ENCODE peak calls at places on chromosomes 3 and 15, in seven cellular contexts. P, K, U, J, N, C and L are unnamed samples. For H3K36me3, the result is how much of the 10 kb centered on the place peaks cover.

GRCh38 chr3:173548261-173548660 is 150.7 kb downstream of the NLGN1 start:
- DNase-seq in U (no peak), K (no peak), N (no peak), C (no peak), J (no peak), P (no peak), L (no peak)

GRCh38 chr3:196326936-196327335 is 8.9 kb upstream of the DYNLT2B start:
- DNase-seq in J (no peak), C (no peak), U (no peak), P (no peak), N (no peak), K (no peak), L (no peak)

GRCh38 chr3:124297062-124297980 is 305.4 kb upstream of the ROPN1 start:
- DNase-seq in P (no peak), K (no peak), J (no peak), N (no peak), U (no peak), C (no peak), L (no peak)

GRCh38 chr3:15291589-15292541 is 40.5 kb downstream of the SH3BP5 start:
- DNase-seq in J (no peak), N (no peak), P (no peak), K (no peak), U (peak), C (no peak), L (peak)

GRCh38 chr15:66729339-66729951 is 27.4 kb downstream of the SMAD6 start:
- DNase-seq in N (no peak), C (no peak), P (no peak), K (no peak), J (no peak), U (peak), L (no peak)

GRCh38 chr3:143436231-143436930 is 316.8 kb downstream of the CHST2 start:
- DNase-seq in C (no peak), P (peak), K (no peak), U (peak), J (no peak), N (no peak), L (no peak)

GRCh38 chr3:24829632-24830229 is 335.1 kb upstream of the THRB start:
- DNase-seq in C (peak), J (peak), N (peak), U (no peak), K (no peak), P (no peak), L (peak)

GRCh38 chr3:172614340-172615274 is 91.4 kb upstream of the TNFSF10 start:
- DNase-seq in P (no peak), J (no peak), K (no peak), U (no peak), C (no peak), N (no peak), L (no peak)

GRCh38 chr15:99925661-99926461 is 192.6 kb upstream of the LYSMD4 start:
- DNase-seq in J (peak), K (peak), P (no peak), N (peak), C (peak), U (peak), L (peak)

GRCh38 chr3:65914740-65915366 is 123.9 kb downstream of the MAGI1 start:
- DNase-seq in C (no peak), P (no peak), N (no peak), U (no peak), J (no peak), K (no peak), L (no peak)

GRCh38 chr3:14769531-14770325 is 49.0 kb upstream of the FGD5 start:
- DNase-seq in N (peak), J (no peak), C (no peak), K (no peak), P (no peak), U (no peak), L (no peak)

GRCh38 chr3:71962561-71963240 is 177.8 kb upstream of the PROK2 start:
- DNase-seq in P (peak), N (no peak), C (no peak), J (no peak), K (no peak), U (peak), L (no peak)

GRCh38 chr3:121072128-121072527 is 164.1 kb downstream of the STXBP5L start:
- DNase-seq in J (no peak), C (no peak), N (no peak), K (peak), P (no peak), U (no peak), L (no peak)

GRCh38 chr15:85116494-85116893 is 134.8 kb downstream of the PDE8A start:
- DNase-seq in P (no peak), C (no peak), J (no peak), K (no peak), N (no peak), U (no peak), L (no peak)

GRCh38 chr3:158264894-158265293 is 155.0 kb downstream of the RSRC1 start:
- DNase-seq in N (no peak), J (no peak), P (no peak), C (peak), K (no peak), U (no peak), L (no peak)

GRCh38 chr3:49873623-49874022 is 3.9 kb upstream of the CAMKV start:
- DNase-seq in N (no peak), C (no peak), K (no peak), U (no peak), P (no peak), J (no peak), L (peak)

GRCh38 chr15:44101944-44102343 is 93.1 kb downstream of the FRMD5 start:
- DNase-seq in K (no peak), P (peak), J (peak), N (no peak), U (peak), C (no peak), L (no peak)

GRCh38 chr3:138492980-138493675 is 58.7 kb downstream of the ESYT3 start:
- DNase-seq in J (no peak), P (no peak), N (no peak), K (no peak), U (no peak), C (no peak), L (no peak)

GRCh38 chr15:48975713-48976419 is 12.1 kb upstream of the SHC4 start:
- DNase-seq in U (peak), P (peak), C (peak), N (peak), K (peak), J (peak), L (peak)

GRCh38 chr3:57691411-57692133 is 1.3 kb downstream of the DENND6A start:
- DNase-seq in J (no peak), K (no peak), P (peak), U (no peak), N (no peak), C (no peak), L (peak)

GRCh38 chr15:24848050-24848449 is 106.7 kb upstream of the SNRPN start:
- DNase-seq in C (peak), U (peak), P (peak), J (peak), N (no peak), K (peak), L (no peak)

GRCh38 chr3:7209098-7209497 is 348.2 kb downstream of the GRM7 start:
- DNase-seq in K (no peak), C (no peak), N (no peak), P (no peak), J (no peak), U (no peak), L (no peak)

GRCh38 chr3:149781216-149781615 is 11.1 kb downstream of the ANKUB1 start:
- DNase-seq in P (no peak), U (no peak), C (no peak), K (no peak), J (no peak), N (no peak), L (no peak)

GRCh38 chr3:27824312-27825200 is 102.4 kb upstream of the EOMES start:
- DNase-seq in K (no peak), U (no peak), J (no peak), N (no peak), C (no peak), P (no peak), L (no peak)

GRCh38 chr15:94596707-94597106 is 365.3 kb downstream of the MCTP2 start:
- DNase-seq in K (no peak), N (no peak), P (no peak), J (no peak), U (no peak), C (no peak), L (no peak)

GRCh38 chr3:136604961-136605360 is 147.2 kb downstream of the STAG1 start:
- DNase-seq in U (peak), C (no peak), J (no peak), N (no peak), K (no peak), P (peak), L (no peak)

GRCh38 chr3:185807455-185808068 is 17.3 kb downstream of the IGF2BP2 start:
- DNase-seq in C (no peak), K (no peak), U (peak), P (peak), N (no peak), J (no peak), L (no peak)

GRCh38 chr3:59935025-59935424 is 885.2 kb upstream of the CFAP20DC start:
- DNase-seq in N (no peak), K (no peak), P (no peak), C (no peak), U (no peak), J (no peak), L (no peak)

GRCh38 chr15:29040367-29040745 is 154.6 kb downstream of the APBA2 start:
- DNase-seq in C (no peak), P (peak), U (peak), J (no peak), N (peak), K (no peak), L (no peak)

GRCh38 chr3:10173926-10174435 is 9.3 kb downstream of the IRAK2 start:
- DNase-seq in N (peak), C (peak), K (peak), J (no peak), P (peak), U (peak), L (no peak)

GRCh38 chr3:18216996-18217395 is 208.1 kb downstream of the SATB1 start:
- DNase-seq in K (no peak), C (no peak), U (no peak), N (no peak), J (no peak), P (no peak), L (no peak)

GRCh38 chr15:41791970-41792637 is 17.8 kb downstream of the MAPKBP1 start:
- DNase-seq in N (no peak), J (no peak), C (no peak), U (no peak), K (no peak), P (no peak), L (no peak)

GRCh38 chr3:33578325-33579180 is 138.3 kb upstream of the UBP1 start:
- DNase-seq in U (peak), N (no peak), K (no peak), C (no peak), P (peak), J (no peak), L (peak)

GRCh38 chr3:33579843-33580242 is 138.2 kb downstream of the CLASP2 start:
- DNase-seq in U (no peak), K (no peak), C (no peak), N (no peak), J (peak), P (no peak), L (no peak)

GRCh38 chr3:33577173-33577572 is 137.0 kb upstream of the UBP1 start:
- DNase-seq in K (no peak), N (no peak), P (no peak), J (no peak), C (no peak), U (no peak), L (peak)

GRCh38 chr3:33577588-33577987 is 137.4 kb upstream of the UBP1 start:
- DNase-seq in P (no peak), N (no peak), J (no peak), K (no peak), U (no peak), C (no peak), L (no peak)

GRCh38 chr3:33579181-33579510 is 138.9 kb downstream of the CLASP2 start:
- DNase-seq in N (no peak), K (no peak), J (no peak), P (no peak), U (no peak), C (no peak), L (no peak)
- H3K27ac ChIP-seq in N (no peak), K (no peak), J (peak), P (no peak), U (peak), C (no peak), L (no peak)

GRCh38 chr15:57646057-57646456 is 54.4 kb downstream of the MYZAP start:
- DNase-seq in C (no peak), P (no peak), K (no peak), U (no peak), J (no peak), N (no peak), L (no peak)

GRCh38 chr15:57651445-57651844 is 55.1 kb upstream of the POLR2M start:
- DNase-seq in N (no peak), P (no peak), J (no peak), K (no peak), C (no peak), U (no peak), L (peak)

GRCh38 chr15:57649138-57649537 is 57.4 kb upstream of the POLR2M start:
- DNase-seq in K (no peak), N (no peak), U (peak), C (no peak), J (no peak), P (no peak), L (no peak)

GRCh38 chr15:57647071-57647790 is 55.5 kb downstream of the MYZAP start:
- DNase-seq in C (no peak), P (no peak), U (no peak), K (no peak), N (no peak), J (no peak), L (no peak)

DNA sequence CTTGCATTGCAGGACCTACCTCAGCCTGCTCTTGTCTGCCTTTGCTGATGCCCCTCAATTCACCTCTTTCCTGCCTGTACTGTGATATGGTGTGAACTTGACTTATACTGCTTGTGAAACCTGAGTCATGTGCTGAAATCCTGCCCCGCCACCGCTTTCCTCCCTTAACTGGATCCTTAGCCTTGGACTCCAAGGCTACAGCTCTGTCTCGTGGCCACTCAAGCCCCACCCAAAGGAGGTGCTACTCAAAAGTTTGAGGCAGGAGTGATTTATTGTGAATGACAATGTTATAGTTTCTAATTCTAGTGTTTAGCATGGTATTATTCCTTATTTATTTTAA is 56.1 kb downstream of the MYZAP start:
- DNase-seq in K (no peak), P (peak), J (peak), C (peak), U (peak), N (no peak), L (peak)
- H3K36me3 ChIP-seq in K (under half), P (under half), J (under half), C (under half), U (under half), N (under half), L (under half)

GRCh38 chr15:80095959-80096358 is 36.5 kb downstream of the ZFAND6 start:
- DNase-seq in U (no peak), N (no peak), K (no peak), P (no peak), J (no peak), C (no peak), L (no peak)
- H3K27ac ChIP-seq in U (no peak), N (no peak), K (no peak), P (no peak), J (no peak), C (no peak), L (no peak)

GRCh38 chr3:194447161-194447560 is 39.6 kb downstream of the ATP13A3 start:
- DNase-seq in C (no peak), K (no peak), J (no peak), P (no peak), N (no peak), U (no peak), L (peak)

GRCh38 chr3:194446754-194447153 is 40.0 kb downstream of the ATP13A3 start:
- DNase-seq in U (no peak), P (no peak), K (no peak), J (no peak), C (no peak), N (no peak), L (no peak)

GRCh38 chr3:194446172-194446571 is 40.6 kb downstream of the ATP13A3 start:
- DNase-seq in N (no peak), K (no peak), C (no peak), P (no peak), J (no peak), U (no peak), L (no peak)

GRCh38 chr3:194449913-194450312 is 36.9 kb downstream of the ATP13A3 start:
- DNase-seq in U (no peak), P (no peak), K (no peak), C (no peak), N (no peak), J (no peak), L (no peak)

DNA sequence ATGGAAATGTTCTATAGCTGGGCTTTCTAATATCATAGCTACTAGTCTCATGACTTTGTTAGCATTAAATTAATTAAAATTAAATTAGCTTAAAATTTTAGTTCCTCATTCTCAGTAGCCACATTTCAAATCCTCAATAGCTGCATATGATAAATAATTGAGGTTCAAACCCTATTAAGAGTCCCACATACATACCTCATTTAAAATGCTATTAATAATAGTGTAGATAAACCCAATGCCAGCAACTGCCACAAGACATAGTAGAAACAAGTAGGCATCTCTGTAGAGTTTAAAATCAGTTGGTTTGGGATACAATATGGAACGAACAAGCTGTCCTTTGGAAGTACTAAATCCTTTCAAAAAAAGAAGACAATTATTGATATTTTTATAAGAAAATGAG is 39.1 kb downstream of the ATP13A3 start:
- DNase-seq in N (no peak), K (no peak), U (no peak), P (no peak), C (no peak), J (no peak), L (no peak)
- H3K36me3 ChIP-seq in N (half or more), K (half or more), U (half or more), P (under half), C (half or more), J (half or more), L (under half)

DNA sequence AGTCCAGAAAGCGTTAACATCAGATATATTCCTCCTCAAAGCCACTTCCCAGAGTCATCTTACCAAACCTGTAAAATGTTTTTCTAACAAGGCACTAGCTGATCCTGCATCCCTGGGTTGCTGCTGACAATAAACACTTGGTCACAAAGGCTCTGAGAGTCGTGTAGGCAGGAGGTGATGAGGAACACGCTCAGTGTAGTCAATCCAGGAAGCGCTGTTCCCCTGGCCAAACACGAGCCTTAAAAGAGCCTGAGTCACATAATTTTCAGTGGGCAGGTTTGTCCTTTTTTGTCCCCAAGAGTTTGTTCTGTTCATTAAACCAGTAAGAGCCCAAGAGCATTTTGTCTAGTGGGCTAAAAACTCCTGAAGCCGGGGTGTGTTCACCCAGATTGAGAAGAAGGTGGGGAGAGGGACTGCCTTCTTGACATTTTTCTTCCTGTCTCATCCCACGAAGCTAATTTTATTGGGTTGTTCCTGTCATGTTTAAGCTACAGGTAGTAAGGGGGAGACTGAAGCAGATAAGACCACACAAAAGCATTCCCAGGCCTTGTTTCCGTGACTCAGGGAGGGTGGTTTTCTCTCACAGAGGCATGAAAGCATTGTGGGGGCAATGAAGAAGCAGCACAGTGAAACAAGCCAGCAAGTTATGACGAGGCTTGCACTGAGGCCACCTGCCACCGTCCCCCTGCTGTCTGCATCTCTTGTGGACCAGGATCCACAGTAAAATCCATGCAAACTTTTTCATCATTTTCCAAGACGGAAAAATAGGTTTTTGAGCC is 73.7 kb downstream of the FOXB1 start:
- DNase-seq in P (no peak), K (no peak), C (no peak), N (no peak), U (no peak), J (no peak), L (no peak)
- H3K27ac ChIP-seq in P (no peak), K (no peak), C (no peak), N (no peak), U (no peak), J (no peak), L (no peak)

DNA sequence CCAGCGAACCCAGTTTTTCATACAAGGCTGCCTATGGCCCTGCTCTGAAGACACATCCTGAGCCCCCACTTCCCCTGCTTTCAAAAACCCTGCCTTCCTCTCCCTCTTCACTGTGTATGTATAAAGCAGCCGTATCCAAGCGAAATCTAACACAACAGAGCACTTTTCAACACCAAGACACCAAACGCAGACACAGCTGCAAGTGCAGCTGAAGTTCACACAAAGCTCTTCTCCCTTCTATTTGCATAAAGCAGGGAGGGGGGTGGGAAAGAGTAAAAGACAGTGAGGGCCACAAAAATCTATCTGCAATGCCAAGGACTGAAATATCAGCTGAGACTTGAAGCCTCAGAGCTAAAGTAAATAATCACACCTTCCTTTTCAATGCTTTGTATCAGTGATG is 35.1 kb upstream of the CSPG5 start:
- DNase-seq in P (no peak), N (no peak), K (no peak), J (no peak), U (peak), C (no peak), L (no peak)
- H3K36me3 ChIP-seq in P (under half), N (under half), K (under half), J (under half), U (under half), C (under half), L (under half)

GRCh38 chr3:129616713-129617112 is 10.2 kb upstream of the PLXND1 start:
- DNase-seq in P (peak), J (no peak), C (no peak), U (peak), N (no peak), K (peak), L (no peak)
- H3K27ac ChIP-seq in P (no peak), J (no peak), C (peak), U (no peak), N (peak), K (peak), L (no peak)

GRCh38 chr3:160427832-160428424 is 21.7 kb downstream of the TRIM59 start:
- DNase-seq in J (no peak), K (no peak), P (no peak), N (no peak), C (no peak), U (no peak), L (no peak)
- H3K36me3 ChIP-seq in J (half or more), K (half or more), P (under half), N (half or more), C (half or more), U (half or more), L (under half)

GRCh38 chr3:111692593-111693552 is 97.7 kb upstream of the ZBED2 start:
- DNase-seq in U (peak), N (no peak), P (no peak), J (peak), C (no peak), K (no peak), L (no peak)

GRCh38 chr3:111691293-111691909 is 96.3 kb upstream of the ZBED2 start:
- DNase-seq in C (no peak), N (no peak), J (peak), U (peak), P (peak), K (no peak), L (peak)

GRCh38 chr3:111688190-111688800 is 93.1 kb upstream of the ZBED2 start:
- DNase-seq in C (no peak), U (no peak), N (no peak), P (no peak), K (no peak), J (no peak), L (no peak)

GRCh38 chr3:111694471-111694870 is 99.3 kb upstream of the ZBED2 start:
- DNase-seq in N (no peak), U (no peak), P (no peak), K (no peak), C (no peak), J (no peak), L (no peak)

GRCh38 chr3:111690242-111690641 is 95.1 kb upstream of the ZBED2 start:
- DNase-seq in U (peak), C (no peak), P (peak), N (no peak), K (no peak), J (no peak), L (no peak)
- H3K27ac ChIP-seq in U (peak), C (no peak), P (no peak), N (no peak), K (no peak), J (no peak), L (no peak)